ENCODE peak calls at places on chromosome 3, in four cellular contexts. One of them, this sample, is unnamed.

GRCh38 chr3:12708584-12709192 is 44.8 kb upstream of the RAF1 start:
- DNase-seq in stimulated activated naive CD8-positive, alpha-beta T cell treated with anti-CD3 and anti-CD28 coated beads, Interleukin-15, amount 100 ng/mL, for 72 hours: no peak
- DNase-seq in activated naive CD8-positive, alpha-beta T cell treated with anti-CD3 and anti-CD28 coated beads for 36 hours: no peak
- DNase-seq in endothelial cell of umbilical vein: no peak
- DNase-seq in this sample: no peak

GRCh38 chr3:14169871-14170270 is 8.5 kb downstream of the XPC start:
- DNase-seq in stimulated activated naive CD8-positive, alpha-beta T cell treated with anti-CD3 and anti-CD28 coated beads, Interleukin-15, amount 100 ng/mL, for 72 hours: no peak
- DNase-seq in activated naive CD8-positive, alpha-beta T cell treated with anti-CD3 and anti-CD28 coated beads for 36 hours: no peak
- DNase-seq in endothelial cell of umbilical vein: no peak
- DNase-seq in this sample: no peak

GRCh38 chr3:54670269-54671000 is 257.4 kb downstream of the LRTM1 start:
- DNase-seq in stimulated activated naive CD8-positive, alpha-beta T cell treated with anti-CD3 and anti-CD28 coated beads, Interleukin-15, amount 100 ng/mL, for 72 hours: no peak
- DNase-seq in activated naive CD8-positive, alpha-beta T cell treated with anti-CD3 and anti-CD28 coated beads for 36 hours: no peak
- DNase-seq in endothelial cell of umbilical vein: no peak
- DNase-seq in this sample: no peak

GRCh38 chr3:140521751-140522445 is 156.0 kb upstream of the TRIM42 start:
- DNase-seq in stimulated activated naive CD8-positive, alpha-beta T cell treated with anti-CD3 and anti-CD28 coated beads, Interleukin-15, amount 100 ng/mL, for 72 hours: no peak
- DNase-seq in activated naive CD8-positive, alpha-beta T cell treated with anti-CD3 and anti-CD28 coated beads for 36 hours: no peak
- DNase-seq in endothelial cell of umbilical vein: no peak
- DNase-seq in this sample: no peak

GRCh38 chr3:133930341-133930933 is 34.8 kb upstream of the RAB6B start:
- DNase-seq in stimulated activated naive CD8-positive, alpha-beta T cell treated with anti-CD3 and anti-CD28 coated beads, Interleukin-15, amount 100 ng/mL, for 72 hours: no peak
- DNase-seq in activated naive CD8-positive, alpha-beta T cell treated with anti-CD3 and anti-CD28 coated beads for 36 hours: no peak
- DNase-seq in endothelial cell of umbilical vein: peak
- DNase-seq in this sample: no peak

GRCh38 chr3:41159581-41160189 is 39.6 kb upstream of the CTNNB1 start:
- DNase-seq in stimulated activated naive CD8-positive, alpha-beta T cell treated with anti-CD3 and anti-CD28 coated beads, Interleukin-15, amount 100 ng/mL, for 72 hours: no peak
- DNase-seq in activated naive CD8-positive, alpha-beta T cell treated with anti-CD3 and anti-CD28 coated beads for 36 hours: no peak
- DNase-seq in endothelial cell of umbilical vein: no peak
- DNase-seq in this sample: no peak

GRCh38 chr3:108088146-108088545 is 2.7 kb downstream of the CD47 start:
- DNase-seq in stimulated activated naive CD8-positive, alpha-beta T cell treated with anti-CD3 and anti-CD28 coated beads, Interleukin-15, amount 100 ng/mL, for 72 hours: no peak
- DNase-seq in activated naive CD8-positive, alpha-beta T cell treated with anti-CD3 and anti-CD28 coated beads for 36 hours: no peak
- DNase-seq in endothelial cell of umbilical vein: peak
- DNase-seq in this sample: no peak

GRCh38 chr3:72560857-72561675 is 287.2 kb downstream of the SHQ1 start:
- DNase-seq in stimulated activated naive CD8-positive, alpha-beta T cell treated with anti-CD3 and anti-CD28 coated beads, Interleukin-15, amount 100 ng/mL, for 72 hours: no peak
- DNase-seq in activated naive CD8-positive, alpha-beta T cell treated with anti-CD3 and anti-CD28 coated beads for 36 hours: no peak
- DNase-seq in endothelial cell of umbilical vein: no peak
- DNase-seq in this sample: no peak

GRCh38 chr3:85259748-85260147 is 301.0 kb downstream of the CADM2 start:
- DNase-seq in stimulated activated naive CD8-positive, alpha-beta T cell treated with anti-CD3 and anti-CD28 coated beads, Interleukin-15, amount 100 ng/mL, for 72 hours: no peak
- DNase-seq in activated naive CD8-positive, alpha-beta T cell treated with anti-CD3 and anti-CD28 coated beads for 36 hours: no peak
- DNase-seq in endothelial cell of umbilical vein: no peak
- DNase-seq in this sample: no peak

GRCh38 chr3:78737988-78738387 is 1029.8 kb downstream of the ROBO1 start:
- DNase-seq in stimulated activated naive CD8-positive, alpha-beta T cell treated with anti-CD3 and anti-CD28 coated beads, Interleukin-15, amount 100 ng/mL, for 72 hours: no peak
- DNase-seq in activated naive CD8-positive, alpha-beta T cell treated with anti-CD3 and anti-CD28 coated beads for 36 hours: no peak
- DNase-seq in endothelial cell of umbilical vein: peak
- DNase-seq in this sample: no peak

GRCh38 chr3:147940400-147940799 is 531.2 kb downstream of the ZIC1 start:
- DNase-seq in stimulated activated naive CD8-positive, alpha-beta T cell treated with anti-CD3 and anti-CD28 coated beads, Interleukin-15, amount 100 ng/mL, for 72 hours: no peak
- DNase-seq in activated naive CD8-positive, alpha-beta T cell treated with anti-CD3 and anti-CD28 coated beads for 36 hours: no peak
- DNase-seq in endothelial cell of umbilical vein: no peak
- DNase-seq in this sample: no peak

GRCh38 chr3:73332558-73332957 is 271.1 kb downstream of the EBLN2 start:
- DNase-seq in stimulated activated naive CD8-positive, alpha-beta T cell treated with anti-CD3 and anti-CD28 coated beads, Interleukin-15, amount 100 ng/mL, for 72 hours: no peak
- DNase-seq in activated naive CD8-positive, alpha-beta T cell treated with anti-CD3 and anti-CD28 coated beads for 36 hours: no peak
- DNase-seq in endothelial cell of umbilical vein: no peak
- DNase-seq in this sample: no peak

GRCh38 chr3:129756871-129757270 is 136.6 kb downstream of the TMCC1 start:
- DNase-seq in stimulated activated naive CD8-positive, alpha-beta T cell treated with anti-CD3 and anti-CD28 coated beads, Interleukin-15, amount 100 ng/mL, for 72 hours: no peak
- DNase-seq in activated naive CD8-positive, alpha-beta T cell treated with anti-CD3 and anti-CD28 coated beads for 36 hours: no peak
- DNase-seq in endothelial cell of umbilical vein: peak
- DNase-seq in this sample: no peak

GRCh38 chr3:56976666-56977560 is 83.6 kb upstream of the SPATA12 start:
- DNase-seq in stimulated activated naive CD8-positive, alpha-beta T cell treated with anti-CD3 and anti-CD28 coated beads, Interleukin-15, amount 100 ng/mL, for 72 hours: no peak
- DNase-seq in activated naive CD8-positive, alpha-beta T cell treated with anti-CD3 and anti-CD28 coated beads for 36 hours: no peak
- DNase-seq in endothelial cell of umbilical vein: peak
- DNase-seq in this sample: no peak

GRCh38 chr3:143754090-143754489 is 94.2 kb downstream of the SLC9A9 start:
- DNase-seq in stimulated activated naive CD8-positive, alpha-beta T cell treated with anti-CD3 and anti-CD28 coated beads, Interleukin-15, amount 100 ng/mL, for 72 hours: no peak
- DNase-seq in activated naive CD8-positive, alpha-beta T cell treated with anti-CD3 and anti-CD28 coated beads for 36 hours: no peak
- DNase-seq in endothelial cell of umbilical vein: no peak
- DNase-seq in this sample: no peak

GRCh38 chr3:25573386-25574171 is 91.1 kb downstream of the TOP2B start:
- DNase-seq in stimulated activated naive CD8-positive, alpha-beta T cell treated with anti-CD3 and anti-CD28 coated beads, Interleukin-15, amount 100 ng/mL, for 72 hours: no peak
- DNase-seq in activated naive CD8-positive, alpha-beta T cell treated with anti-CD3 and anti-CD28 coated beads for 36 hours: no peak
- DNase-seq in endothelial cell of umbilical vein: no peak
- DNase-seq in this sample: no peak

GRCh38 chr3:1207904-1208303 is 115.1 kb downstream of the CNTN6 start:
- DNase-seq in stimulated activated naive CD8-positive, alpha-beta T cell treated with anti-CD3 and anti-CD28 coated beads, Interleukin-15, amount 100 ng/mL, for 72 hours: no peak
- DNase-seq in activated naive CD8-positive, alpha-beta T cell treated with anti-CD3 and anti-CD28 coated beads for 36 hours: no peak
- DNase-seq in endothelial cell of umbilical vein: no peak
- DNase-seq in this sample: no peak

GRCh38 chr3:23446301-23446700 is 243.2 kb downstream of the UBE2E2 start:
- DNase-seq in stimulated activated naive CD8-positive, alpha-beta T cell treated with anti-CD3 and anti-CD28 coated beads, Interleukin-15, amount 100 ng/mL, for 72 hours: no peak
- DNase-seq in activated naive CD8-positive, alpha-beta T cell treated with anti-CD3 and anti-CD28 coated beads for 36 hours: no peak
- DNase-seq in endothelial cell of umbilical vein: no peak
- DNase-seq in this sample: no peak

GRCh38 chr3:156811092-156811862 is 14.9 kb upstream of the LEKR1 start:
- DNase-seq in stimulated activated naive CD8-positive, alpha-beta T cell treated with anti-CD3 and anti-CD28 coated beads, Interleukin-15, amount 100 ng/mL, for 72 hours: no peak
- DNase-seq in activated naive CD8-positive, alpha-beta T cell treated with anti-CD3 and anti-CD28 coated beads for 36 hours: no peak
- DNase-seq in endothelial cell of umbilical vein: peak
- DNase-seq in this sample: no peak

GRCh38 chr3:51355891-51356578 is 29.1 kb upstream of the MANF start:
- DNase-seq in stimulated activated naive CD8-positive, alpha-beta T cell treated with anti-CD3 and anti-CD28 coated beads, Interleukin-15, amount 100 ng/mL, for 72 hours: no peak
- DNase-seq in activated naive CD8-positive, alpha-beta T cell treated with anti-CD3 and anti-CD28 coated beads for 36 hours: no peak
- DNase-seq in endothelial cell of umbilical vein: no peak
- DNase-seq in this sample: no peak

GRCh38 chr3:196163687-196164493 is 47.3 kb downstream of the ZDHHC19 start:
- DNase-seq in stimulated activated naive CD8-positive, alpha-beta T cell treated with anti-CD3 and anti-CD28 coated beads, Interleukin-15, amount 100 ng/mL, for 72 hours: no peak
- DNase-seq in activated naive CD8-positive, alpha-beta T cell treated with anti-CD3 and anti-CD28 coated beads for 36 hours: no peak
- DNase-seq in endothelial cell of umbilical vein: no peak
- DNase-seq in this sample: no peak

GRCh38 chr3:130508970-130509369 is 8.0 kb upstream of the COL6A6 start:
- DNase-seq in stimulated activated naive CD8-positive, alpha-beta T cell treated with anti-CD3 and anti-CD28 coated beads, Interleukin-15, amount 100 ng/mL, for 72 hours: no peak
- DNase-seq in activated naive CD8-positive, alpha-beta T cell treated with anti-CD3 and anti-CD28 coated beads for 36 hours: no peak
- DNase-seq in endothelial cell of umbilical vein: no peak
- DNase-seq in this sample: no peak

GRCh38 chr3:42823351-42823750 is 14.1 kb downstream of the ACKR2 start:
- DNase-seq in stimulated activated naive CD8-positive, alpha-beta T cell treated with anti-CD3 and anti-CD28 coated beads, Interleukin-15, amount 100 ng/mL, for 72 hours: no peak
- DNase-seq in activated naive CD8-positive, alpha-beta T cell treated with anti-CD3 and anti-CD28 coated beads for 36 hours: no peak
- DNase-seq in endothelial cell of umbilical vein: no peak
- DNase-seq in this sample: no peak